ENCODE peak calls at places on chromosome X, in ten cellular contexts. K is left ventricle myocardium inferior; A is stomach; C is heart left ventricle; X is tibial nerve; D is fibroblast of lung; Y is CD4-positive, CD25-positive, alpha-beta regulatory T cell; R is CD8-positive, alpha-beta memory T cell; I is naive thymus-derived CD4-positive, alpha-beta T cell; W is brain microvascular endothelial cell. Q is an unnamed sample. For H3K27me3, the result is how much of the 10 kb centered on the place peaks cover.

GRCh38 chrX:261167-261857 is 19.9 kb upstream of the PLCXD1 start:
- DNase-seq in K (no peak), A (peak), C (no peak), X (no peak), D (peak), Y (no peak), R (no peak), I (no peak), W (peak), Q (peak)

GRCh38 chrX:100648601-100649417 is 4.8 kb downstream of the SRPX2 start:
- DNase-seq in K (peak), A (no peak), C (no peak), X (no peak), D (peak), Y (no peak), R (no peak), I (no peak), W (peak), Q (no peak)

GRCh38 chrX:129737921-129738320 is 858 bp upstream of the XPNPEP2 start:
- DNase-seq in K (no peak), A (no peak), C (no peak), X (no peak), D (peak), Y (no peak), R (no peak), I (no peak), W (peak), Q (no peak)

GRCh38 chrX:112849010-112849409 is 8.4 kb upstream of the AMOT start:
- DNase-seq in K (no peak), A (no peak), C (no peak), X (no peak), D (no peak), Y (no peak), R (no peak), I (no peak), W (no peak), Q (no peak)

GRCh38 chrX:82676386-82676785 is 831.7 kb upstream of the POU3F4 start:
- DNase-seq in K (no peak), A (no peak), C (no peak), X (no peak), D (peak), Y (no peak), R (no peak), I (no peak), W (no peak), Q (no peak)

GRCh38 chrX:49844622-49845021 is 15.5 kb downstream of the PAGE4 start:
- DNase-seq in K (no peak), A (no peak), C (no peak), X (no peak), D (no peak), Y (no peak), R (no peak), I (no peak), W (no peak), Q (no peak)

GRCh38 chrX:13717697-13718483 is 16.5 kb downstream of the TRAPPC2 start:
- DNase-seq in K (peak), A (no peak), C (no peak), X (no peak), D (peak), Y (no peak), R (no peak), I (no peak), W (peak), Q (no peak)

GRCh38 chrX:74343970-74344622 is 40.1 kb downstream of the ZCCHC13 start:
- DNase-seq in K (no peak), A (peak), C (no peak), X (no peak), D (peak), Y (peak), R (peak), I (peak), W (peak), Q (no peak)

GRCh38 chrX:110665223-110665622 is 130.4 kb downstream of the CHRDL1 start:
- DNase-seq in K (no peak), A (no peak), C (no peak), X (no peak), D (no peak), Y (no peak), R (no peak), I (no peak), W (no peak), Q (no peak)

GRCh38 chrX:31223817-31224216 is 152.0 kb upstream of the FTHL17 start:
- DNase-seq in K (no peak), A (no peak), C (no peak), X (no peak), D (peak), Y (no peak), R (no peak), I (no peak), W (peak), Q (no peak)

GRCh38 chrX:101452051-101452450 is 33.2 kb upstream of the ARMCX4 start:
- DNase-seq in K (no peak), A (no peak), C (no peak), X (no peak), D (no peak), Y (no peak), R (no peak), I (no peak), W (no peak), Q (no peak)

GRCh38 chrX:48509619-48510018 is 827 bp downstream of the PORCN start:
- DNase-seq in K (no peak), A (no peak), C (no peak), X (no peak), D (no peak), Y (no peak), R (no peak), I (no peak), W (no peak), Q (no peak)

GRCh38 chrX:129833153-129834004 is 10.3 kb downstream of the ZDHHC9 start:
- DNase-seq in K (no peak), A (no peak), C (no peak), X (no peak), D (peak), Y (no peak), R (no peak), I (no peak), W (peak), Q (no peak)

GRCh38 chrX:122880952-122881351 is 303.1 kb upstream of the GRIA3 start:
- DNase-seq in K (no peak), A (no peak), C (no peak), X (no peak), D (no peak), Y (no peak), R (no peak), I (no peak), W (no peak), Q (no peak)

GRCh38 chrX:108642273-108642628 is 94.1 kb downstream of the IRS4 start:
- DNase-seq in K (no peak), A (no peak), C (no peak), X (no peak), D (no peak), Y (no peak), R (no peak), I (no peak), W (no peak), Q (no peak)

GRCh38 chrX:85084770-85085393 is 81.2 kb downstream of the APOOL start:
- DNase-seq in K (no peak), A (no peak), C (no peak), X (no peak), D (peak), Y (peak), R (no peak), I (no peak), W (peak), Q (no peak)

GRCh38 chrX:104351173-104351769 is 96.5 kb upstream of the ESX1 start:
- DNase-seq in K (no peak), A (no peak), C (no peak), X (no peak), D (peak), Y (no peak), R (no peak), I (no peak), W (peak), Q (no peak)

GRCh38 chrX:121301822-121302221 is 254.4 kb downstream of the GLUD2 start:
- DNase-seq in K (no peak), A (no peak), C (no peak), X (no peak), D (no peak), Y (no peak), R (no peak), I (no peak), W (no peak), Q (no peak)

GRCh38 chrX:119482497-119483480 is 14.5 kb downstream of the SLC25A5 start:
- DNase-seq in K (peak), A (peak), C (peak), X (peak), D (peak), Y (peak), R (peak), I (peak), W (peak), Q (peak)

GRCh38 chrX:18676470-18676869 is 4.6 kb upstream of the RS1 start:
- DNase-seq in K (no peak), A (no peak), C (no peak), X (no peak), D (no peak), Y (no peak), R (no peak), I (no peak), W (no peak), Q (no peak)

GRCh38 chrX:53135581-53135980 is 41.6 kb downstream of the KANTR start:
- DNase-seq in K (no peak), A (no peak), C (no peak), X (no peak), D (no peak), Y (no peak), R (no peak), I (no peak), W (no peak), Q (no peak)

GRCh38 chrX:108396986-108397385 is 41.2 kb downstream of the COL4A6 start:
- DNase-seq in K (no peak), A (no peak), C (no peak), X (no peak), D (no peak), Y (no peak), R (no peak), I (no peak), W (no peak), Q (no peak)

GRCh38 chrX:122512561-122513072 is 671.5 kb upstream of the GRIA3 start:
- DNase-seq in K (no peak), A (no peak), C (no peak), X (no peak), D (no peak), Y (no peak), R (no peak), I (no peak), W (no peak), Q (no peak)

GRCh38 chrX:47573334-47574095 is 8.7 kb upstream of the TIMP1 start:
- DNase-seq in K (peak), A (no peak), C (peak), X (peak), D (peak), Y (no peak), R (no peak), I (no peak), W (no peak), Q (no peak)

GRCh38 chrX:53312946-53313745 is 31.8 kb upstream of the IQSEC2 start:
- DNase-seq in K (peak), A (peak), C (no peak), X (peak), D (peak), Y (peak), R (peak), I (peak), W (peak), Q (no peak)

GRCh38 chrX:110276778-110277177 is 41.1 kb downstream of the AMMECR1 start:
- DNase-seq in K (no peak), A (no peak), C (no peak), X (no peak), D (no peak), Y (no peak), R (no peak), I (no peak), W (no peak), Q (no peak)

GRCh38 chrX:3094261-3094660 is 53.0 kb downstream of the ARSF start:
- DNase-seq in K (no peak), A (no peak), C (no peak), X (no peak), D (no peak), Y (no peak), R (no peak), I (no peak), W (peak), Q (no peak)

GRCh38 chrX:136768469-136769084 is 12.2 kb downstream of the ARHGEF6 start:
- DNase-seq in K (peak), A (no peak), C (no peak), X (no peak), D (peak), Y (no peak), R (peak), I (peak), W (peak), Q (no peak)

GRCh38 chrX:40278340-40279090 is 180.8 kb upstream of the BCOR start:
- DNase-seq in K (no peak), A (no peak), C (no peak), X (no peak), D (no peak), Y (peak), R (peak), I (peak), W (peak), Q (no peak)

GRCh38 chrX:9899640-9900075 is 67.5 kb upstream of the CLDN34 start:
- DNase-seq in K (no peak), A (no peak), C (no peak), X (no peak), D (peak), Y (no peak), R (no peak), I (no peak), W (peak), Q (no peak)

GRCh38 chrX:12975999-12976558 is 1.2 kb downstream of the TMSB4X start:
- DNase-seq in K (peak), A (peak), C (peak), X (no peak), D (peak), Y (no peak), R (peak), I (no peak), W (peak), Q (peak)

GRCh38 chrX:48703642-48704481 is 7.3 kb downstream of the SUV39H1 start:
- DNase-seq in K (no peak), A (no peak), C (no peak), X (no peak), D (peak), Y (no peak), R (no peak), I (no peak), W (no peak), Q (no peak)

GRCh38 chrX:14064632-14065432 is 35.1 kb upstream of the GEMIN8 start:
- DNase-seq in K (no peak), A (no peak), C (no peak), X (no peak), D (peak), Y (no peak), R (no peak), I (no peak), W (peak), Q (no peak)

GRCh38 chrX:110600745-110601310 is 194.8 kb downstream of the CHRDL1 start:
- DNase-seq in K (no peak), A (no peak), C (no peak), X (no peak), D (no peak), Y (no peak), R (no peak), I (no peak), W (no peak), Q (no peak)

GRCh38 chrX:121570072-121570841 is 522.8 kb downstream of the GLUD2 start:
- DNase-seq in K (no peak), A (no peak), C (no peak), X (no peak), D (no peak), Y (no peak), R (no peak), I (no peak), W (no peak), Q (no peak)

GRCh38 chrX:9746148-9746880 is 19.3 kb downstream of the GPR143 start:
- DNase-seq in K (no peak), A (no peak), C (no peak), X (no peak), D (peak), Y (no peak), R (no peak), I (no peak), W (peak), Q (no peak)

DNA sequence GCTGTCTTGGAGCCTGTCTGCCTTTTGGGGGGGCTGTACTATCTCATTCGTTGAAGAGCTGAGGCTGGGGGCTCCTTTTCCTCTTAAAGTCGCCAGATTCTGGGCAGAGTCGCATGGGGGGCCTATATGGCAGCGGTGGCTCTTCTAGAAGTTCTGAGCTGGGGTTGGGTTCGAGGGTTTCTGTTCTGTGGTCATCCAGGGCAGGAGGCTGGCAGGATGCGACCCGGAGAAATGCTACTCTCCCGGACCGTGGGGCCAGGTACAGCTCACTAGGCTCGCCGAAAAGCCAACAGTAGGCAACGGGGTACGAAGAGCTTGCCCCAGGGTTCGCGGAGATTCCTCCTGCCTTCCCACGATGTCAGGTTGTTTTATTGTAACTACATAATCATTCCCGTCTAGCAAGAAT is 1.9 kb upstream of the CITED1 start:
- DNase-seq in K (no peak), A (no peak), C (no peak), X (no peak), D (no peak), Y (no peak), R (no peak), I (no peak), W (no peak), Q (no peak)
- H3K27me3 ChIP-seq in K (under half), A (half or more), C (under half), X (under half), D (half or more), Y (under half), R (under half), I (under half), W (half or more), Q (under half)

GRCh38 chrX:79367907-79368306 is 773 bp upstream of the ITM2A start:
- DNase-seq in K (no peak), A (no peak), C (no peak), X (no peak), D (no peak), Y (no peak), R (no peak), I (no peak), W (no peak), Q (no peak)

GRCh38 chrX:79366556-79366887 is 612 bp downstream of the ITM2A start:
- DNase-seq in K (no peak), A (no peak), C (no peak), X (no peak), D (no peak), Y (no peak), R (no peak), I (no peak), W (no peak), Q (no peak)

GRCh38 chrX:79364306-79364705 is 2.8 kb downstream of the ITM2A start:
- DNase-seq in K (no peak), A (no peak), C (no peak), X (no peak), D (no peak), Y (no peak), R (no peak), I (no peak), W (no peak), Q (no peak)

GRCh38 chrX:79366888-79367749 is at the start of gene ITM2A:
- DNase-seq in K (peak), A (peak), C (peak), X (peak), D (no peak), Y (peak), R (peak), I (peak), W (no peak), Q (peak)

DNA sequence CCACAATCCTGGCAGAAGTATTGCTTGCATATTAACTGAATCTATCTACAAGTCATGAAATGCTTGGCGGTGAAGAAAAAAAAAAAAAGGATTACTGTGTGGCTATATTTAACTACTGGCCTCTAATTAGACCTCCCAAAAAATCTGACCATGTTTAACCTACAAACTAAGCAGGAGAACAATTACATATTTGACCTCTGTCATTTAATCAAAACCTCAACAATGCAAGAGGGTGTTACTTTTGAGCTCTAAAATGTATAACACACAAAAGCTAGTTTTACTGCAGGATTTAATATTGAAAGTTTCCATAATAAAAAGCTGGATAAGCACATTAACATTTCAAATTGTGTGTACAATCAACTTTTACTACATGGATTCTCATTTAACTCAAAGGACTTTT is 1.5 kb downstream of the ITM2A start:
- DNase-seq in K (no peak), A (no peak), C (no peak), X (no peak), D (no peak), Y (no peak), R (no peak), I (no peak), W (no peak), Q (no peak)
- H3K27ac ChIP-seq in K (peak), A (no peak), C (peak), X (no peak), D (no peak), Y (peak), R (peak), I (peak), W (no peak), Q (no peak)

DNA sequence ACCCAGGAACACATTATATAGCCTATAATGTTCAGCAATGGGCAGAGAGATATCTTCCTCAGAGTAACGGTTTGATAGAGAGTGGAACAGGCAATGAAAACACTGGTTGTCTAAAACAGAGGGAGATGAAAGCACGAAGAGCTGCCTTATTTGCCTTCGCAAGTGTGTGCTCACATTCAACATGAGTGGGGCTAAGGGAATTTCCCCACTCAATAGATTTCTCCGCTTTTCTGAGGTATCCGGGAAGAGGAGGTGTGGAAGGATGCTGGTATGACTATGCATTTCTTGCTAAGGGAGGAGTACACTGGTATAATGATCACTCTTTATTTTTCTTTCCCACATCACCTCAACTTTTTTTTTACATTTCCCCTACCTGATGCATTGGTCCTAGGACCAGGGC is 7.8 kb upstream of the GPR82 start:
- DNase-seq in K (no peak), A (no peak), C (no peak), X (no peak), D (no peak), Y (no peak), R (no peak), I (no peak), W (no peak), Q (no peak)
- H3K27me3 ChIP-seq in K (under half), A (under half), C (under half), X (under half), D (under half), Y (under half), R (under half), I (under half), W (under half), Q (under half)

DNA sequence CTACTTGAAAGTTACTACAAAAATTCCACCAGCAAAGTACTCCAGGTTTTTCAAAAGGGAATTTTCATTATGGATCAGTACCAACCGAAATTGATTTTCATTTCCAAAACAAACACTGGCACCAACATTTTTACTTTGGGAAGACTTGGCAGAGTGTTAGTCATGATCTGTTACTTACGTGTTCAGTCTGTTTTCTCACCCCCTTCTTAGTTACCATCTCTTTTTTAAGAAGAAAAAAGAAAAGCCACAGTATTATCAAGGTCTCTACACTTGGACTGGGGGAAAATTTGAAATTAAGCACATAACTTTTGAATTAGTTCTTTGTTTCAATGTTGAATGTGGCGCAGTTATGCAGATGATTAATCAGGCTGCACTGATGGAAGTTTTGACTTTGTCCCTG is 27.5 kb downstream of the RBBP7 start:
- DNase-seq in K (no peak), A (no peak), C (no peak), X (no peak), D (no peak), Y (no peak), R (no peak), I (no peak), W (no peak), Q (no peak)
- H3K27ac ChIP-seq in K (no peak), A (peak), C (no peak), X (peak), D (no peak), Y (no peak), R (no peak), I (no peak), W (no peak), Q (no peak)